ENCODE peak calls at places on chromosome 7, in seven cellular contexts. S is heart right ventricle, W is IMR-90, H is uterus, M is adipocyte, X is vagina, U is suprapubic skin. I is an unnamed sample. For H3K4me1, the result is how much of the 10 kb centered on the place peaks cover.

GRCh38 chr7:42283553-42283952 is 46.5 kb upstream of the GLI3 start:
- DNase-seq in S (no peak), W (no peak), H (no peak), M (peak), X (no peak), U (no peak), I (no peak)

GRCh38 chr7:56495165-56495564 is 378.9 kb upstream of the NUPR2 start:
- DNase-seq in S (no peak), W (no peak), H (no peak), M (no peak), X (no peak), U (no peak), I (no peak)

GRCh38 chr7:41870017-41870416 is 167.1 kb upstream of the INHBA start:
- DNase-seq in S (no peak), W (no peak), H (no peak), M (peak), X (no peak), U (no peak), I (no peak)

GRCh38 chr7:78218051-78218450 is 419.5 kb downstream of the PHTF2 start:
- DNase-seq in S (no peak), W (peak), H (no peak), M (no peak), X (no peak), U (no peak), I (no peak)

GRCh38 chr7:136234040-136234439 is 256.9 kb upstream of the MTPN start:
- DNase-seq in S (no peak), W (no peak), H (no peak), M (no peak), X (no peak), U (no peak), I (no peak)

GRCh38 chr7:57305192-57305748 is 144.7 kb upstream of the ZNF716 start:
- DNase-seq in S (no peak), W (no peak), H (no peak), M (no peak), X (no peak), U (no peak), I (no peak)

GRCh38 chr7:91420606-91421390 is 156.6 kb downstream of the FZD1 start:
- DNase-seq in S (no peak), W (no peak), H (no peak), M (no peak), X (no peak), U (no peak), I (no peak)

GRCh38 chr7:26343320-26343832 is 51.7 kb downstream of the SNX10 start:
- DNase-seq in S (no peak), W (no peak), H (no peak), M (no peak), X (no peak), U (no peak), I (no peak)

GRCh38 chr7:1360521-1360971 is 98.7 kb downstream of the MICALL2 start:
- DNase-seq in S (no peak), W (no peak), H (no peak), M (no peak), X (no peak), U (peak), I (peak)

GRCh38 chr7:117479480-117480224 is at the start of gene CFTR:
- DNase-seq in S (no peak), W (no peak), H (peak), M (peak), X (no peak), U (no peak), I (peak)

GRCh38 chr7:147096629-147097028 is 980.0 kb downstream of the CNTNAP2 start:
- DNase-seq in S (no peak), W (no peak), H (no peak), M (no peak), X (no peak), U (no peak), I (no peak)

GRCh38 chr7:104958278-104958903 is 55.6 kb upstream of the KMT2E start:
- DNase-seq in S (no peak), W (peak), H (no peak), M (no peak), X (no peak), U (no peak), I (no peak)
- H3K4me1 ChIP-seq in S (under half), W (under half), H (under half), M (under half), X (under half), U (under half), I (under half)

GRCh38 chr7:16915405-16915804 is 33.6 kb upstream of the AGR3 start:
- DNase-seq in S (no peak), W (peak), H (no peak), M (peak), X (no peak), U (no peak), I (peak)

GRCh38 chr7:16918288-16918895 is 36.6 kb upstream of the AGR3 start:
- DNase-seq in S (no peak), W (peak), H (no peak), M (peak), X (no peak), U (no peak), I (no peak)

GRCh38 chr7:16916733-16917132 is 35.0 kb upstream of the AGR3 start:
- DNase-seq in S (no peak), W (no peak), H (no peak), M (no peak), X (no peak), U (no peak), I (no peak)

GRCh38 chr7:16914771-16915170 is 33.0 kb upstream of the AGR3 start:
- DNase-seq in S (no peak), W (no peak), H (no peak), M (no peak), X (no peak), U (no peak), I (no peak)

GRCh38 chr7:16916111-16916639 is 34.4 kb upstream of the AGR3 start:
- DNase-seq in S (no peak), W (peak), H (no peak), M (peak), X (no peak), U (no peak), I (no peak)
- H3K4me1 ChIP-seq in S (under half), W (under half), H (under half), M (under half), X (under half), U (under half), I (under half)

GRCh38 chr7:47444376-47445098 is 137.4 kb downstream of the TNS3 start:
- DNase-seq in S (no peak), W (no peak), H (no peak), M (no peak), X (no peak), U (no peak), I (no peak)

GRCh38 chr7:47448971-47449370 is 132.9 kb downstream of the TNS3 start:
- DNase-seq in S (no peak), W (no peak), H (no peak), M (no peak), X (no peak), U (no peak), I (no peak)

GRCh38 chr7:47447621-47448349 is 134.1 kb downstream of the TNS3 start:
- DNase-seq in S (no peak), W (no peak), H (no peak), M (no peak), X (no peak), U (no peak), I (no peak)

GRCh38 chr7:47449810-47450586 is 131.9 kb downstream of the TNS3 start:
- DNase-seq in S (no peak), W (peak), H (no peak), M (peak), X (no peak), U (no peak), I (no peak)

DNA sequence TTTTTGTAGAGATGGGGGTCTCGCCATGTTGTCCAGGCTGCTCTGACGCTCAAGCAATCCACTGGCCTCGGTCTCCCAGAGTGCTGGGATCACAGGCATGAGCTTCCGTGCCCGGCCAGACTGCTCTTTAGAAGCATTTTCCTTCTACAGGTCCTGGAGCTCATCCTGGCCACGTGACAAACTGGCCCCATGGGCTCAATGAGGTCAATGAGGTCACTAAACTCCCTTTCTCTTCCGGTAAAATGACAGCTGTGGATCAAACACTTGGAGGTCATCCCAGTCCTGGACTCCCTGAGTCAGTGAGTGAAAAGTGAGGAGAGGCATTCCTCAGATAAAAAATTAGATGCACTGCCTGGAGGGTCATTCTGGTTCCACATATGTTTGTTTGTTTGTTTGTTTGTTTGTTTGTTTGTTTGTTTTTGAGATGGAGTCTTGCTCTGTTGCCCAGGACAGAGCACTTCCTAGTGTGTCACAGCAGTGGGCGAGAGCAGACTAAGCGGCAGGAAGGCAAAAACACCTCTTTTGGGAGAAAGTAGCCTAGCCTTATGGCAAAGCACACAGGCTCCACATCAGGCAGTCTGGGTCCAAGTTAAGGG is 134.9 kb downstream of the TNS3 start:
- DNase-seq in S (no peak), W (no peak), H (no peak), M (no peak), X (no peak), U (no peak), I (no peak)
- H3K4me1 ChIP-seq in S (under half), W (under half), H (under half), M (under half), X (under half), U (under half), I (under half)

GRCh38 chr7:139681812-139682135 is 96.0 kb downstream of the HIPK2 start:
- DNase-seq in S (no peak), W (no peak), H (no peak), M (no peak), X (no peak), U (no peak), I (no peak)
- H3K4me1 ChIP-seq in S (half or more), W (under half), H (under half), M (under half), X (under half), U (under half), I (under half)

DNA sequence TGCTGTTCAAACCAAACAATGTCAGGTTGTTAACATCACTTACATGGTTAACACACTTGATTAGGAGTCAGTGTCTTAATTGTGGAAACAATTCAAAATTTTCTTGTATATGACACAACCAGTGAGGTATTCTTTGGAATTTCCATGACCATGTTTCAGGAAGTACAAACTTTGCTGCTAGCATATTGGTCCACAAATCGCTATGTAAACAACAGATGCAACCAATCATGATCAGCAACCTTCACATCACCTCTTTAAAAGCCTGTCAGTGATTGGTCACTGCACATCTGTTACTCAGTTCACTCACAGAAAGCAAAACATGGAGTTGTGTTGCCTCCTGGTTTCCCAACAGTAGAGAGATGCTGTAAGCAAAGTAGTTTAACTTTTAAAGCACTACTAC is 108.9 kb upstream of the FAM3C start:
- DNase-seq in S (no peak), W (peak), H (no peak), M (no peak), X (no peak), U (no peak), I (no peak)
- H3K4me1 ChIP-seq in S (under half), W (under half), H (under half), M (under half), X (under half), U (under half), I (under half)

GRCh38 chr7:25025218-25025671 is 45.3 kb upstream of the OSBPL3 start:
- DNase-seq in S (no peak), W (peak), H (no peak), M (peak), X (no peak), U (no peak), I (no peak)
- H3K4me1 ChIP-seq in S (under half), W (under half), H (under half), M (under half), X (under half), U (under half), I (under half)

GRCh38 chr7:36118344-36118743 is 34.7 kb upstream of the EEPD1 start:
- DNase-seq in S (no peak), W (no peak), H (no peak), M (no peak), X (no peak), U (no peak), I (no peak)

GRCh38 chr7:36114355-36114754 is 38.7 kb upstream of the EEPD1 start:
- DNase-seq in S (no peak), W (no peak), H (no peak), M (no peak), X (no peak), U (no peak), I (no peak)

GRCh38 chr7:36115448-36116321 is 37.4 kb upstream of the EEPD1 start:
- DNase-seq in S (peak), W (peak), H (peak), M (peak), X (no peak), U (peak), I (peak)

GRCh38 chr7:36117201-36117840 is 35.7 kb upstream of the EEPD1 start:
- DNase-seq in S (no peak), W (no peak), H (no peak), M (peak), X (no peak), U (no peak), I (no peak)

DNA sequence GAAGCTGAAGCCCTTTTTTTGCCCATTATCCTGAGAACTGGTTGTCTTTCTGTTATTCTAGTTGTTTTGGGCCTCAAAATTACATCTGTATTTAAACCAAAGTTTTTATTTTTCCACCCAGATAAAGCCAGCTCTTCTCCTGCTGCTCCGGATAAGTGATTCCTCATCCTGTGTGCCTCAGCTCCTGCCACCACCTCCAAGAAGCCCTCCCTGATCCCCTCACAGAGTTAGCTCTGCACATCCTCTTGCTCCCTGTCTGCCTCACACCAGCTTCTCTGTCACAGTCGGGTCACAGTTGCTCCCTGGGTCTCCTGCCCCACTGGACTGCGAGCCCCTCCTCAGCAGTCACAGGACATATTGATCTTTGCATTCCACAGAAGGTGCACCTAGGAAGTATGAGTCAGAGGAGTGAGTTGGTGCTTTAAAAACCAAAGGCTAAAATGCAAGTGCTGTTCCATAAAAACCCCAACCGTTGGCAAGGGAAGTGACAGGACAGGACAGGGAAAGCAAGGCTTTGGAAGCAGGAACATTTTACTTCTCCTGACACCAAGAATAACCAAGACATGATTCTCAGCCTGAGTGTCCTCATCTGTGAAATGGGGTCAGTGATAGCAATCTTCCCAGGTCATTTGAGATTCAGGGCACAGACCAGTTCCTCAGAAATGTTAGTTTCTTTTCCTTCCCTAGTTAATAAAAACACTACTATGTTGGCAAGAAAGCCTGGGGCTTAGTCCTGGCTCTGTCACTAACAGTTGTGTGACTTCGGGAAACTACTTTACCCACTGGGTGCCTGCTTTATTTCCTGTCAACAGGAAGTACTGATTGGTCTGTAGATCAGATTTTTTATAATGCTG is 36.5 kb upstream of the EEPD1 start:
- DNase-seq in S (no peak), W (no peak), H (no peak), M (peak), X (no peak), U (no peak), I (no peak)
- H3K4me1 ChIP-seq in S (under half), W (under half), H (under half), M (under half), X (under half), U (half or more), I (under half)

DNA sequence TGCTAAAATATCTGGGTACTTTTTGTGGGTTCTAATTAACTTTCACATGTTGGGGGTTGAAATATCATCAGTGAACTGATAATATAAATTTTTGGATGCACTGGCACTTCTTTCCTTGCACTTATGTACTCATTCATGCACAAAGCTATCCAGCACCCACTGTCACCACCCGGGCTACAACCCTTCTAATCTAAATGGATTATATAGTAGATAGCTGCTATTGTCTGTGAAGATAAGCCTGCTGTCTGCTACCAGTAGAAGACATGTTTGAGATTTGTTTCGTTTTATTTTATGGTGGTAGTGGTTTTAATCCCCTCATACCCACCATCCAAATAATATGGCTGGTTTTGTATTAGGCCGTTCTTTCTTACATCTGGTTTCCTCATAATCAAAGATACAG is 353.5 kb upstream of the LRGUK start:
- DNase-seq in S (no peak), W (no peak), H (no peak), M (no peak), X (no peak), U (no peak), I (no peak)
- H3K4me1 ChIP-seq in S (under half), W (under half), H (under half), M (under half), X (under half), U (under half), I (under half)